ENCODE peak calls at places on chromosomes 2 and 18, in four cellular contexts. N is A549, M is fibroblast of lung, V is OCI-LY7. Q is an unnamed sample.

GRCh38 chr2:98313512-98314250 is 32.6 kb upstream of the CNGA3 start:
- DNase-seq in N (no peak), M (no peak), V (no peak), Q (no peak)

GRCh38 chr2:130813722-130814121 is 23.0 kb upstream of the ARHGEF4 start:
- DNase-seq in N (no peak), M (no peak), V (no peak), Q (no peak)

GRCh38 chr2:165793161-165793778 is 777 bp downstream of the GALNT3 start:
- DNase-seq in N (no peak), M (peak), V (no peak), Q (peak)

GRCh38 chr2:26456701-26457224 is 21.2 kb downstream of the OTOF start:
- DNase-seq in N (peak), M (no peak), V (no peak), Q (peak)

GRCh38 chr2:23412556-23413155 is 27.7 kb downstream of the KLHL29 start:
- DNase-seq in N (no peak), M (peak), V (no peak), Q (no peak)

GRCh38 chr18:46423226-46423805 is 233.7 kb downstream of the LOXHD1 start:
- DNase-seq in N (no peak), M (no peak), V (no peak), Q (no peak)

GRCh38 chr2:171564463-171564862 is 42.2 kb downstream of the CYBRD1 start:
- DNase-seq in N (no peak), M (no peak), V (no peak), Q (peak)

GRCh38 chr2:109398616-109399015 is 215.2 kb downstream of the SEPTIN10 start:
- DNase-seq in N (no peak), M (peak), V (no peak), Q (no peak)

GRCh38 chr2:120788349-120788700 is 52.7 kb downstream of the GLI2 start:
- DNase-seq in N (no peak), M (no peak), V (no peak), Q (no peak)

GRCh38 chr2:39118786-39119499 is 1.9 kb downstream of the SOS1 start:
- DNase-seq in N (no peak), M (peak), V (peak), Q (peak)

GRCh38 chr18:36284671-36285295 is 12.7 kb upstream of the FHOD3 start:
- DNase-seq in N (peak), M (peak), V (peak), Q (peak)

GRCh38 chr2:129984426-129984825 is 5.0 kb downstream of the RAB6C start:
- DNase-seq in N (no peak), M (no peak), V (no peak), Q (no peak)

GRCh38 chr18:65906621-65907034 is 155.8 kb downstream of the CDH7 start:
- DNase-seq in N (no peak), M (no peak), V (no peak), Q (peak)

GRCh38 chr2:12501469-12502147 is 215.1 kb upstream of the TRIB2 start:
- DNase-seq in N (no peak), M (no peak), V (no peak), Q (no peak)

GRCh38 chr18:813405-814071 is 1.5 kb upstream of the YES1 start:
- DNase-seq in N (no peak), M (no peak), V (no peak), Q (no peak)

GRCh38 chr18:45749918-45750689 is 26.1 kb downstream of the SLC14A1 start:
- DNase-seq in N (no peak), M (no peak), V (no peak), Q (no peak)

GRCh38 chr18:35136248-35136647 is 95.0 kb downstream of the MAPRE2 start:
- DNase-seq in N (no peak), M (no peak), V (no peak), Q (no peak)

GRCh38 chr2:25821225-25822056 is 56.8 kb downstream of the ASXL2 start:
- DNase-seq in N (no peak), M (peak), V (no peak), Q (no peak)

DNA sequence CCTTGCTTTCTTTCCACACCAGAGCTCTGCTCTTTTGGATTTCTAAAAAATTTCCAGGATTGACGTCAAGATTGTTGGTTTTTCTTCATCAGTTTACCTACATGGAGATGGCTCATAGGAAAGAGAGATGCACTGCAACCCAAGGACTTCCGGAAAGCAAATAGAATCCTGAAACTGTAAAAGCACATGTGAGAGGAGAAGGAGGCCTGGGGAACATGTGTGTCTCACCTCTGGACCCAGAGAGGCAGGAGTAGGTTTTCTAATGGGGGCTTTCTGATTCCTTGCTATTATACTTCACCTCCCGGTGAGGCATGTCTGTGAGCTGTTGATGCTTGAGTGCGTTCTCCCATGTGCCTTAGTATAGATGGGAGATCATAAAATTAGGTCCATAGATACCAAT is 362.8 kb downstream of the DCDC2C start:
- DNase-seq in N (no peak), M (no peak), V (no peak), Q (no peak)
- TF ChIP-seq CTCF in N (no peak), M (no peak), V (no peak), Q (no peak)

DNA sequence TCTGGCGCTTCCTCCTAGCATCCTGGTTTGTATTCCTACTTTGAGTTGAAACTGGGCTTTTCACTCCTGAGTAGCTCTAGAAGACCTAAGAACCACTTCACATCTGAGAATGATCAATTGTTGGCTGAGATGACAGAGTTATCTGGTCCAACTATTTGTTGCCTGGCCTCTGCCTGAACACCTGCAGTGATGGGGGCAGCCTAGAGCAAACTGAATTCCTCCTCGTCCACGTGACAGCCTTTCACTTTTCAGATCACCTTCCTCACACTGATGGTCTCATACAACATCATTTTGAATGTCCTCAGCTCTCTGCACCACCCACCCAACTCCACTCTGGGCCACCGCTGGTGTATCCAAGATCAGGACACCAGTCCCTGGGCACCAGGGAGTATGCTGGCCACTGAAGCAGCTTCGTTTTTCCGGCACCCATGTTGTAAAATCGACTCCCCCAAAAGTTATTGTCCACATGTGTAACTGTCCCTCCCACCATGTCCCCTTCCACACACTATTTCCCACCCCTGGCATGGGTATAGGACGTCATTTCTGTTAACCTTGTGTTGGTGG is 96.5 kb downstream of the TGOLN2 start:
- DNase-seq in N (no peak), M (no peak), V (no peak), Q (no peak)
- TF ChIP-seq CTCF in N (no peak), M (no peak), V (no peak), Q (no peak)

DNA sequence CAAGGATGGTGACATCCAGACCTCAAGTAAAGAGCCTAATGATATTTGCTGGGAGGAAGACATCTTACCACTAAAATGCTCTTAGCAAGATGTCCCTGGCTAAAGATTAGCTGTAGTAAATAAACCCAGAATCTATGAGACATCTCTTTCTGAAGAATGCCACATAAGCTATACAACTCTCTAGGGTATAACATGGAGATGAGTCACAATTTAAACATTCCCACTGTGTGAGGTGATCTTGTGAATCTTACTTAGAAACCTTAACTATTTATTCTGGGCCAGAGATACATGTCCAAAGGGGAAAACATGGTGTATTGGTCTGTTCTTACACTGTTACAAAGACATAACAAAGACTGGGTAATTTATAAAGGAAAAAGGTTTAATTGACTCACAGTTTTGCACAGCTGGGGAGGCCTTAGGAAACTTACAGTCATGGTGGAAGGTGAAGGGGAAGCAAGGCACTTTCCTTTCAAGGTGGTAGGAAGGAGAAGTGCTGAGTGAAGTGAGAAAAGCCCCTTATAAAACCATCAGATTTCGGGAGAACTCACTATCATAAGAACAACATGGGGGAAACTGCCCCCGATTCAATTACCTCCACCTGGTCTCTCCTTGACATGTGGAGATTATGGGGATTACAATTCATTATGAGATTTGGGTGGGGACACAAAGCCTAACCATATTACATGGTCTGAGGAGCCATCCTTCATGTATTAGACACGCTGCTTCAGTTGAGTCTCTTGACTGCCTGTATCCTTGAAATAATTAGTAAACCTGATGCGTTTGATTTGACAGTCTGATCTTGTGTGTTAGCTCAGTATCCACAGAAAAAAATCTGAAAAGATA is 17.1 kb downstream of the KRCC1 start:
- DNase-seq in N (peak), M (peak), V (no peak), Q (peak)
- TF ChIP-seq CTCF in N (no peak), M (no peak), V (no peak), Q (no peak)

DNA sequence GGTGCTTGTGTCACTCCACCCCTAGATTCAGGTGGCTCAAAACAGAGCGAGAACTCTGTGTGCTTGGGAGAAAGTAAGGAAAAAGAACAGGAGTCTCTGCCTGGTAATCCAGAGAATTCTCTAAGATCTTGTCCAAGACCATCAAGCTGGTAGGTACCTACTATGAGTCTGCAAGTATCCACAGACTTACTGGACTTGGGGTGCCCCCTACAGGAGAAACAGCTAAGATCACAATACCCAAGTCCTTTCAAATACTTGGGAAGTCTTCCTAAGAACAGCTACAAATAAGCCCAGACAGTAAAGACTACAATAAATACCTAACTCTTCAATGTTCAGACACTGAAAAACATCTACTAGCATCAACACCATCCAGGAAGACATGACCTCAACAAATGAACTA is 1143.6 kb upstream of the ACVR2A start:
- DNase-seq in N (peak), M (no peak), V (peak), Q (no peak)
- TF ChIP-seq CTCF in N (no peak), M (no peak), V (peak), Q (no peak)

GRCh38 chr2:46901611-46902010 is 14.0 kb downstream of the MCFD2 start:
- DNase-seq in N (no peak), M (no peak), V (no peak), Q (no peak)
- TF ChIP-seq CTCF in N (no peak), M (no peak), V (no peak), Q (no peak)

GRCh38 chr2:96526615-96527014 is 9.9 kb upstream of the ARID5A start:
- DNase-seq in N (no peak), M (no peak), V (no peak), Q (no peak)
- TF ChIP-seq CTCF in N (no peak), M (no peak), V (no peak), Q (no peak)

GRCh38 chr2:124024491-124025348 is at the start of gene CNTNAP5:
- DNase-seq in N (no peak), M (peak), V (no peak), Q (peak)

GRCh38 chr2:124018894-124019293 is 6.2 kb upstream of the CNTNAP5 start:
- DNase-seq in N (no peak), M (no peak), V (no peak), Q (peak)
- TF ChIP-seq CTCF in N (no peak), M (no peak), V (no peak), Q (peak)

GRCh38 chr2:224077773-224078507 is 38.9 kb upstream of the SERPINE2 start:
- DNase-seq in N (no peak), M (peak), V (no peak), Q (no peak)

GRCh38 chr2:224069172-224069571 is 30.1 kb upstream of the SERPINE2 start:
- DNase-seq in N (no peak), M (peak), V (no peak), Q (no peak)

GRCh38 chr2:224075588-224075987 is 36.5 kb upstream of the SERPINE2 start:
- DNase-seq in N (no peak), M (no peak), V (no peak), Q (no peak)

GRCh38 chr2:224073676-224074075 is 34.6 kb upstream of the SERPINE2 start:
- DNase-seq in N (no peak), M (no peak), V (no peak), Q (no peak)

GRCh38 chr2:224072541-224073188 is 33.6 kb upstream of the SERPINE2 start:
- DNase-seq in N (no peak), M (peak), V (no peak), Q (no peak)
- TF ChIP-seq CTCF in N (no peak), M (no peak), V (no peak), Q (no peak)

GRCh38 chr18:12278153-12278764 is 24.1 kb downstream of the CIDEA start:
- DNase-seq in N (no peak), M (no peak), V (peak), Q (no peak)

GRCh38 chr18:12276736-12277554 is 22.8 kb downstream of the CIDEA start:
- DNase-seq in N (no peak), M (no peak), V (no peak), Q (no peak)

GRCh38 chr18:12281861-12282260 is 26.2 kb upstream of the TUBB6 start:
- DNase-seq in N (no peak), M (peak), V (no peak), Q (no peak)

GRCh38 chr18:12279781-12280531 is 25.8 kb downstream of the CIDEA start:
- DNase-seq in N (no peak), M (no peak), V (no peak), Q (no peak)

DNA sequence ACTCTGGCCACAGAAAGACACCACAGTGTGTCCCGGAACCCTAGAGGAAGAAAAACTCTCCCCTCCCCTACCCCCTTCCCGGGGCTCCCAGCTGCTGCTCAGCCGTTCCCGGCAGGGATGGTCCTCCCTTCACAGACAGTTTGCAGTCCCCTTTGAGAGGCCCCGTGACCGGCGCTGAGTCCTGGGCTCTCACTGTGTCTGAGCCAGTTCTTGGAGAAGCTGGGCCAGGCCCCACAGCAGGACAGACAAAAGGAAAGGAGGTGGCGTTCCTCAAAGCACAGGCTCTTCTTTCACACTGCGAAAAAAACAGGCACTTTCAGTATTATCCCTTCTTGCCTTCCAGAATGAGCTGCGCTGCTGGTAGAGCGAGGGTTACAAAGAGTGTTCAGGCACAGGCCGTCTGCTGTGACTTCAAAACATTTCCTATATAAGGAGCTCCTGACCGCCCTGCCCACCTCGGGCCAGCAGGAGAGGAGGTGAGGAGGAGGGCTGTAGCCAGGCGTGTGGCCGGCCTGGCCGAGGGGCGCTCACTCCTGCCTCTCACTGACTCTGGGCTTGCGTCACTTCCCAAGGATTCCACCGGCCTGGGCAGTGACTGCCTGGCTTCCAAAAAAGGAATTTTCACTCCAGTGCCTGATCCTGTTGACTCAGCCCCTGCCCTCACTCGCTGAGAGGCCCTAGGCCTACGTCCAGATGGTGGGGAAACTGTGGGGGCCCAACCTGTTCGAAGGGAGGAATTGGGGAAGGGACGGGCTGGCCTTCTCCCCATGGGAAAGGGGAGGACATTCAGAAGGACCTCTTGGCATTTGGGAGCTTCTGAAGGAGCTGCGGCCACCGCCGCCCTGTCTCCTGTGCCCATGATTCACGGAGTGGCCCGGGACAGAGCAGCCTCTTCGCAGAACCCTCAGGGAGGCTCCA is 24.9 kb downstream of the CIDEA start:
- DNase-seq in N (no peak), M (peak), V (no peak), Q (peak)
- TF ChIP-seq CTCF in N (no peak), M (no peak), V (no peak), Q (no peak)

GRCh38 chr2:233061591-233062446 is 1.7 kb downstream of the INPP5D start:
- DNase-seq in N (no peak), M (no peak), V (peak), Q (peak)
- TF ChIP-seq CTCF in N (no peak), M (peak), V (peak), Q (no peak)

Q was measured in hepatocyte.